ENCODE peak calls at places on chromosomes 13 and 19, in nine cellular contexts. N is heart right ventricle, X is prostate gland, Z is Right ventricle myocardium superior, H is T-helper 22 cell, T is K562, I is caudate nucleus, O is neural crest cell, J is G401. S is an unnamed sample.

GRCh38 chr19:31598730-31599238 is 249.5 kb upstream of the TSHZ3 start:
- DNase-seq in O (no peak), I (no peak), H (no peak), T (no peak), Z (no peak), N (no peak), X (no peak), J (no peak), S (no peak)

GRCh38 chr13:52387721-52388120 is 18.3 kb downstream of the THSD1 start:
- DNase-seq in T (no peak), Z (no peak), I (no peak), O (no peak), X (no peak), H (no peak), J (no peak), N (no peak), S (no peak)

GRCh38 chr13:113538689-113539058 is 45.9 kb upstream of the TFDP1 start:
- DNase-seq in O (no peak), T (no peak), H (no peak), Z (no peak), J (peak), N (no peak), X (peak), I (no peak), S (no peak)

GRCh38 chr19:5949792-5950305 is 28.1 kb downstream of the RANBP3 start:
- DNase-seq in H (peak), N (peak), I (no peak), O (no peak), Z (peak), T (no peak), J (no peak), X (no peak), S (no peak)

GRCh38 chr19:35153701-35154534 is 617 bp upstream of the FXYD5 start:
- DNase-seq in N (no peak), T (peak), J (no peak), X (no peak), H (peak), Z (peak), I (no peak), O (peak), S (no peak)

GRCh38 chr19:47726467-47726866 is 13.2 kb downstream of the EHD2 start:
- DNase-seq in Z (no peak), I (no peak), O (no peak), H (no peak), T (no peak), J (no peak), N (no peak), X (no peak), S (no peak)

GRCh38 chr13:105462981-105463380 is 1072.5 kb downstream of the EFNB2 start:
- DNase-seq in I (no peak), O (no peak), J (no peak), T (no peak), Z (no peak), H (no peak), N (no peak), X (no peak), S (peak)

GRCh38 chr19:18278521-18279265 is 2.7 kb downstream of the JUND start:
- DNase-seq in H (no peak), X (no peak), J (no peak), Z (no peak), T (no peak), I (no peak), N (no peak), O (no peak), S (no peak)

GRCh38 chr13:45341799-45342584 is 1.0 kb upstream of the TPT1 start:
- DNase-seq in N (no peak), H (no peak), T (no peak), I (no peak), X (peak), J (no peak), Z (no peak), O (no peak), S (no peak)

GRCh38 chr13:67217914-67218313 is 12.2 kb downstream of the PCDH9 start:
- DNase-seq in O (no peak), X (no peak), T (no peak), N (no peak), J (no peak), H (no peak), I (no peak), Z (no peak), S (no peak)

GRCh38 chr13:54643863-54644262 is 1615.2 kb downstream of the OLFM4 start:
- DNase-seq in J (no peak), I (no peak), O (no peak), T (no peak), Z (no peak), H (no peak), N (no peak), X (no peak), S (no peak)

GRCh38 chr19:19595171-19595701 is 23.3 kb downstream of the PBX4 start:
- DNase-seq in I (no peak), T (no peak), H (no peak), X (peak), Z (no peak), O (no peak), N (no peak), J (no peak), S (peak)